ENCODE peak calls at places on chromosome 7, in five cellular contexts. P is IMR-90, A is SK-N-SH, L is K562, Y is GM12878. Q is an unnamed sample.

GRCh38 chr7:2607913-2608899 is 23.6 kb upstream of the TTYH3 start:
- DNase-seq in P (no peak), A (no peak), L (no peak), Y (no peak), Q (no peak)

GRCh38 chr7:71132521-71133231 is 732 bp downstream of the GALNT17 start:
- DNase-seq in P (no peak), A (peak; percentile 35), L (no peak), Y (no peak), Q (no peak)

GRCh38 chr7:156665101-156665500 is 24.5 kb downstream of the RNF32 start:
- DNase-seq in P (peak; percentile 37), A (no peak), L (no peak), Y (no peak), Q (peak; percentile 10)

GRCh38 chr7:106329408-106329807 is 44.6 kb upstream of the NAMPT start:
- DNase-seq in P (no peak), A (no peak), L (no peak), Y (no peak), Q (no peak)

GRCh38 chr7:100088095-100088620 is 611 bp upstream of the COPS6 start:
- DNase-seq in P (no peak), A (no peak), L (no peak), Y (no peak), Q (no peak)

GRCh38 chr7:136868496-136869005 is at the start of gene CHRM2:
- DNase-seq in P (peak; percentile 90), A (peak; percentile 55), L (no peak), Y (no peak), Q (no peak)

GRCh38 chr7:111771638-111772037 is 209.3 kb upstream of the IMMP2L start:
- DNase-seq in P (no peak), A (no peak), L (no peak), Y (no peak), Q (no peak)

GRCh38 chr7:4048336-4048735 is 633.8 kb upstream of the FOXK1 start:
- DNase-seq in P (no peak), A (peak; percentile 49), L (no peak), Y (no peak), Q (no peak)

GRCh38 chr7:47198159-47198558 is 383.8 kb downstream of the TNS3 start:
- DNase-seq in P (peak; percentile 19), A (no peak), L (no peak), Y (no peak), Q (no peak)

GRCh38 chr7:155288055-155288454 is 9.6 kb upstream of the INSIG1 start:
- DNase-seq in P (no peak), A (no peak), L (no peak), Y (no peak), Q (no peak)

GRCh38 chr7:28078036-28078901 is 102.3 kb downstream of the JAZF1 start:
- DNase-seq in P (peak; percentile 62), A (peak; percentile 52), L (peak; percentile 44), Y (no peak), Q (peak; percentile 24)

GRCh38 chr7:28998110-28998509 is 40.0 kb upstream of the TRIL start:
- DNase-seq in P (no peak), A (no peak), L (no peak), Y (no peak), Q (peak; percentile 26)

GRCh38 chr7:28811990-28812389 is 146.1 kb downstream of the TRIL start:
- DNase-seq in P (no peak), A (no peak), L (no peak), Y (no peak), Q (no peak)

GRCh38 chr7:28272461-28272877 is 91.9 kb upstream of the JAZF1 start:
- DNase-seq in P (peak; percentile 68), A (peak; percentile 87), L (no peak), Y (no peak), Q (no peak)

GRCh38 chr7:73739387-73739767 is 775 bp upstream of the ABHD11 start:
- DNase-seq in P (no peak), A (no peak), L (no peak), Y (no peak), Q (no peak)

GRCh38 chr7:7201583-7202374 is 19.4 kb downstream of the C1GALT1 start:
- DNase-seq in P (no peak), A (no peak), L (no peak), Y (peak; percentile 48), Q (no peak)

GRCh38 chr7:157309990-157310668 is 26.7 kb upstream of the DNAJB6 start:
- DNase-seq in P (peak; percentile 96), A (peak; percentile 42), L (no peak), Y (no peak), Q (peak; percentile 74)

GRCh38 chr7:150363872-150364271 is 4.8 kb upstream of the REPIN1 start:
- DNase-seq in P (no peak), A (no peak), L (no peak), Y (no peak), Q (no peak)

GRCh38 chr7:151793531-151793935 is 83.4 kb downstream of the PRKAG2 start:
- DNase-seq in P (no peak), A (no peak), L (no peak), Y (no peak), Q (no peak)
- TF ChIP-seq MXI1 in P (no peak), A (no peak), L (no peak), Y (no peak), Q (no peak)

DNA sequence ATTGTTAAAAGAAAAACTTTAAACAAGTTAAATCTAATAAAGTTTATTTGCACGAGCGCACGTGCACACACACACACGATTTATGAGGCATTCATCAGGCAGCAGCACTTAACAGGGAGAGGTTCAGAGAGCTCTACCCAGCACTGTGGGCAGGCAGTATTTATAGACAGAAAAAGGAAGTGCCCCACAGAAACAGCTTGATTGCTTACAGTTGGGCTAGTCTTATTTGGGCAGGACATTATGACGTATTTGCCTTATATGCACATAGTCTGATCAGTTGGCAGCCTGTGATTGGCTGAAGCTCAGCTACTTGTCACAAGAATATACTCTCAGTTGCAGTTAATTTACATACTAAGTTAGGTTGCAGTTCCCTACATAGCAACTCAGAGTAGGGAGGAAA is 1.2 kb upstream of the SDHAF3 start:
- DNase-seq in P (no peak), A (no peak), L (no peak), Y (no peak), Q (no peak)
- TF ChIP-seq MXI1 in P (no peak), A (no peak), L (no peak), Y (no peak), Q (no peak)

DNA sequence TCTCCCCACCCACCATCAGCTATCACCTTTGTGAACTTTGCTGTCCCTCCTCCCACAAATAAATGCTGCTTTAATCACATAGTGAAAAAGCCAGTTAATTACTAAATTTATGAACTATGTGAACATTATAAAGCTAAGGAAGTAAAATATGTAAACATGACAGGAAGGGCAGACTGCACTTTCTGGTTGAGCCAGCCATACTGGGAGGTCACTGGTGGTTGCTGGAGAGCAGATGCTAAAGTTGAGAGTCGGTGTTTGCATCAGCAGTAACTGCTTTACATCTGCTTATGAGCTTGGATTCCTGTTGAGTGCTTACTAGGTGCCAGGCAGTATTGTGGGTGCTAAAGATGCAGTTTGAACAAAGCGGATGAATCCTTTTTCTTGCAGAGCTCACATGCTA is 209.9 kb upstream of the FZD1 start:
- DNase-seq in P (peak; percentile 28), A (no peak), L (no peak), Y (no peak), Q (no peak)
- TF ChIP-seq MXI1 in P (no peak), A (no peak), L (no peak), Y (no peak), Q (no peak)

DNA sequence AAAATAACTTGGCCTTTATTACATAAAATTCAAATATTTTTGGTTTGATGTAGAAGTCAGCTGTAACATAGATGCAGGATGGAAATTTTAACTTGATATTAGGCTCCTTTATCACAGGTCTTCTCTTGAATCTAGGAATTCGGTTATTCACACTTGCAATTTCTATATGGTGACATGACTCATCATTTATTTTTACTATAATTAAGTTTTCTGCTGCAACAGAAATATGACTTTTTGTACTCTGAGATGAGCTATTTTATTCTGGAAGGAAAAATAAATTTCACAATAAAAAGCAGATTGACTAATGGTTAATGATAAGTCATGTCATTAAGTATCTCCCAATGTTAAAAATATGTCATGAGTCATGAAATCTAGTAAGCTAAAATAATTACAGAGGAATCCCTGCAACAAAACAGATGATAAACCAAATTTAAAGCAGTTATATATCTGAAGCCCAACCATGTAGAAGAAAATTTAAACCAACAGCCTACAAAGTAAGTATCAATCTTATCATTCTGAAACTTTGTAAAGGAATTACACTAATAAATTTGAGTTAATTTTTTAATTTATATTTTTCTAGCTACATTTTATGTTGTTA is 149.2 kb downstream of the CACNA2D1 start:
- DNase-seq in P (peak; percentile 13), A (no peak), L (no peak), Y (no peak), Q (no peak)
- TF ChIP-seq MXI1 in P (no peak), A (no peak), L (no peak), Y (no peak), Q (no peak)

GRCh38 chr7:36462551-36463137 is 73.0 kb downstream of the ANLN start:
- DNase-seq in P (no peak), A (no peak), L (no peak), Y (no peak), Q (no peak)

GRCh38 chr7:36456548-36456947 is 66.9 kb downstream of the ANLN start:
- DNase-seq in P (no peak), A (no peak), L (no peak), Y (no peak), Q (no peak)

GRCh38 chr7:36456135-36456534 is 66.5 kb downstream of the ANLN start:
- DNase-seq in P (no peak), A (no peak), L (no peak), Y (no peak), Q (no peak)

GRCh38 chr7:36459236-36459960 is 69.7 kb downstream of the ANLN start:
- DNase-seq in P (no peak), A (no peak), L (no peak), Y (no peak), Q (no peak)

DNA sequence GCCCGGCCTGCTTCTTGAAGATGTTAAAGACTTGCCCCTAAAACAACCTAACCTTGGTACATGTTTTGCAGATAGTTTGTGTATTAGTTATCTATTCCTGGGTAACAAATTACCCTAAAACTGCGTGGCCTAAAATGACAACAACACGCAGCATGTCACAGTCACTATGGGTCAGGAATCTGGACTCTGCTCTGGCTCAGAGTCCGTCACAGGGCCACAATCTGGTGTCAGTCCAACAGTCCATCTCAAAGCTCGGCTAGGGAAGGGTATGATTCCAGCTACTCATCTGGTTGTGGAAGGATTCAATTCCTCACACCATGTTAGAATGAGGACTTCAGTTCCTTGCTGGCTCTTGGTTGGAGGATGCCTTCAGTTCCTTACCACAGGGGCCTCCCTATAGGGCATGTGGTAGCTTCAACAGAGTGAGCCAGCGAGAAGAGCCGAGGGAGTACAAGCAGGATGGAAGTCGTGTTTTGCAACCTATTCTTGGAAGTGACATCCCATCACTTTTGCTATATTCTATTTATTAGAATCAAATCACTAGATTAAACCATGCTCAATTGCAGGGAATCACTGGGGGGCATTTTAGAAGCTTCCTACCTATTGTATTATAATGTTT is 71.3 kb downstream of the ANLN start:
- DNase-seq in P (no peak), A (no peak), L (no peak), Y (no peak), Q (peak; percentile 20)
- TF ChIP-seq MXI1 in P (no peak), A (no peak), L (no peak), Y (no peak), Q (peak; percentile 16)

GRCh38 chr7:30196408-30196807 is 61.6 kb downstream of the MTURN start:
- DNase-seq in P (no peak), A (no peak), L (no peak), Y (no peak), Q (no peak)
- TF ChIP-seq MXI1 in P (no peak), A (no peak), L (no peak), Y (no peak), Q (no peak)